ENCODE peak calls at places on chromosomes 16 and 17, in ten cellular contexts. One of them, this sample, is unnamed.

GRCh38 chr17:74877592-74878543 is 5.1 kb upstream of the FDXR start:
- DNase-seq in right cardiac atrium: no peak
- DNase-seq in naive thymus-derived CD4-positive, alpha-beta T cell: no peak
- DNase-seq in IMR-90: no peak
- DNase-seq in lung: no peak
- DNase-seq in AG04450: no peak
- DNase-seq in heart right ventricle: peak
- DNase-seq in A549: no peak
- DNase-seq in ascending aorta: no peak
- DNase-seq in PC-9: peak
- DNase-seq in this sample: no peak

GRCh38 chr17:19787733-19788357 is 39.7 kb upstream of the ALDH3A1 start:
- DNase-seq in right cardiac atrium: no peak
- DNase-seq in naive thymus-derived CD4-positive, alpha-beta T cell: no peak
- DNase-seq in IMR-90: peak
- DNase-seq in lung: no peak
- DNase-seq in AG04450: no peak
- DNase-seq in heart right ventricle: no peak
- DNase-seq in A549: no peak
- DNase-seq in ascending aorta: no peak
- DNase-seq in PC-9: no peak
- DNase-seq in this sample: no peak

GRCh38 chr16:86012221-86012620 is 113.3 kb downstream of the IRF8 start:
- DNase-seq in right cardiac atrium: no peak
- DNase-seq in naive thymus-derived CD4-positive, alpha-beta T cell: no peak
- DNase-seq in IMR-90: no peak
- DNase-seq in lung: no peak
- DNase-seq in AG04450: no peak
- DNase-seq in heart right ventricle: no peak
- DNase-seq in A549: no peak
- DNase-seq in ascending aorta: no peak
- DNase-seq in PC-9: no peak
- DNase-seq in this sample: no peak

GRCh38 chr17:6323626-6324356 is 111.1 kb downstream of the AIPL1 start:
- DNase-seq in right cardiac atrium: no peak
- DNase-seq in naive thymus-derived CD4-positive, alpha-beta T cell: no peak
- DNase-seq in IMR-90: no peak
- DNase-seq in lung: no peak
- DNase-seq in AG04450: no peak
- DNase-seq in heart right ventricle: peak
- DNase-seq in A549: no peak
- DNase-seq in ascending aorta: no peak
- DNase-seq in PC-9: no peak
- DNase-seq in this sample: no peak

GRCh38 chr17:18961634-18962493 is 9.9 kb downstream of the SLC5A10 start:
- DNase-seq in right cardiac atrium: peak
- DNase-seq in naive thymus-derived CD4-positive, alpha-beta T cell: no peak
- DNase-seq in IMR-90: peak
- DNase-seq in lung: no peak
- DNase-seq in AG04450: no peak
- DNase-seq in heart right ventricle: no peak
- DNase-seq in A549: peak
- DNase-seq in ascending aorta: no peak
- DNase-seq in PC-9: no peak
- DNase-seq in this sample: peak

GRCh38 chr17:59277031-59277430 is 54.4 kb upstream of the YPEL2 start:
- DNase-seq in right cardiac atrium: no peak
- DNase-seq in naive thymus-derived CD4-positive, alpha-beta T cell: no peak
- DNase-seq in IMR-90: no peak
- DNase-seq in lung: no peak
- DNase-seq in AG04450: no peak
- DNase-seq in heart right ventricle: no peak
- DNase-seq in A549: no peak
- DNase-seq in ascending aorta: no peak
- DNase-seq in PC-9: no peak
- DNase-seq in this sample: no peak

GRCh38 chr16:88912556-88912955 is 46.1 kb upstream of the PABPN1L start:
- DNase-seq in right cardiac atrium: no peak
- DNase-seq in naive thymus-derived CD4-positive, alpha-beta T cell: no peak
- DNase-seq in IMR-90: no peak
- DNase-seq in lung: no peak
- DNase-seq in AG04450: no peak
- DNase-seq in heart right ventricle: no peak
- DNase-seq in A549: no peak
- DNase-seq in ascending aorta: no peak
- DNase-seq in PC-9: no peak
- DNase-seq in this sample: no peak

GRCh38 chr17:82108038-82108998 is 10.3 kb upstream of the FASN start:
- DNase-seq in right cardiac atrium: peak
- DNase-seq in naive thymus-derived CD4-positive, alpha-beta T cell: no peak
- DNase-seq in IMR-90: peak
- DNase-seq in lung: no peak
- DNase-seq in AG04450: no peak
- DNase-seq in heart right ventricle: no peak
- DNase-seq in A549: no peak
- DNase-seq in ascending aorta: no peak
- DNase-seq in PC-9: no peak
- DNase-seq in this sample: no peak

GRCh38 chr17:2071421-2072281 is 16.7 kb downstream of the HIC1 start:
- DNase-seq in right cardiac atrium: peak
- DNase-seq in naive thymus-derived CD4-positive, alpha-beta T cell: no peak
- DNase-seq in IMR-90: peak
- DNase-seq in lung: no peak
- DNase-seq in AG04450: peak
- DNase-seq in heart right ventricle: no peak
- DNase-seq in A549: no peak
- DNase-seq in ascending aorta: no peak
- DNase-seq in PC-9: no peak
- DNase-seq in this sample: peak
- H3K27ac ChIP-seq in right cardiac atrium: peak
- H3K27ac ChIP-seq in naive thymus-derived CD4-positive, alpha-beta T cell: no peak
- H3K27ac ChIP-seq in IMR-90: peak
- H3K27ac ChIP-seq in lung: peak
- H3K27ac ChIP-seq in AG04450: peak
- H3K27ac ChIP-seq in heart right ventricle: peak
- H3K27ac ChIP-seq in A549: no peak
- H3K27ac ChIP-seq in ascending aorta: peak
- H3K27ac ChIP-seq in PC-9: no peak
- H3K27ac ChIP-seq in this sample: peak

GRCh38 chr16:3129137-3130131 is 5.4 kb upstream of the ZNF213 start:
- DNase-seq in right cardiac atrium: peak
- DNase-seq in naive thymus-derived CD4-positive, alpha-beta T cell: peak
- DNase-seq in IMR-90: peak
- DNase-seq in lung: peak
- DNase-seq in AG04450: peak
- DNase-seq in heart right ventricle: peak
- DNase-seq in A549: no peak
- DNase-seq in ascending aorta: no peak
- DNase-seq in PC-9: peak
- DNase-seq in this sample: peak
- H3K4me3 ChIP-seq in right cardiac atrium: peak
- H3K4me3 ChIP-seq in naive thymus-derived CD4-positive, alpha-beta T cell: peak
- H3K4me3 ChIP-seq in IMR-90: peak
- H3K4me3 ChIP-seq in lung: peak
- H3K4me3 ChIP-seq in AG04450: peak
- H3K4me3 ChIP-seq in heart right ventricle: peak
- H3K4me3 ChIP-seq in A549: peak
- H3K4me3 ChIP-seq in ascending aorta: peak
- H3K4me3 ChIP-seq in PC-9: no peak
- H3K4me3 ChIP-seq in this sample: peak

DNA sequence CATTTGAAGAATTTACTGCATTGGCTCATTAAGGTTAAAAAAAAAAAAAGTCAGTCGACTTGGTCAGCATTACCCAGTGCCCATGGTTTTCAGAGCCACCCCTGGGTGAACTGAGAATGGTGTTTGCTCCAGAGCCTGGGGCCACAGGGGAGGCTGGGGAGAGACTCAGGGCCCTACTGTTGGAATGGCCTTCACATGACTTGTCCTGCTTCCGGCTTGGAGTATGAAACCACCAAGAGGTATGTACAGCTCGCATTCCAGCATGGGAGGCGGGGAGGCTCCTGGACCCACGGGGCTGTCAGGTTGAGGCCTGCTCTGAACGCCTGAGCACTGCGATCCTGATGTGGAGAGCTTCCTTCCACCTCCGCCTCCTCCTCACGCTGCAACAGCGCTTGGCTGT is 36.8 kb downstream of the MSI2 start:
- DNase-seq in right cardiac atrium: no peak
- DNase-seq in naive thymus-derived CD4-positive, alpha-beta T cell: no peak
- DNase-seq in IMR-90: no peak
- DNase-seq in lung: no peak
- DNase-seq in AG04450: no peak
- DNase-seq in heart right ventricle: no peak
- DNase-seq in A549: no peak
- DNase-seq in ascending aorta: no peak
- DNase-seq in PC-9: peak
- DNase-seq in this sample: peak
- H3K27ac ChIP-seq in right cardiac atrium: no peak
- H3K27ac ChIP-seq in naive thymus-derived CD4-positive, alpha-beta T cell: no peak
- H3K27ac ChIP-seq in IMR-90: no peak
- H3K27ac ChIP-seq in lung: no peak
- H3K27ac ChIP-seq in AG04450: no peak
- H3K27ac ChIP-seq in heart right ventricle: no peak
- H3K27ac ChIP-seq in A549: no peak
- H3K27ac ChIP-seq in ascending aorta: no peak
- H3K27ac ChIP-seq in PC-9: no peak
- H3K27ac ChIP-seq in this sample: no peak

GRCh38 chr16:67946128-67946569 is 2.2 kb upstream of the LCAT start:
- DNase-seq in right cardiac atrium: no peak
- DNase-seq in naive thymus-derived CD4-positive, alpha-beta T cell: no peak
- DNase-seq in IMR-90: no peak
- DNase-seq in lung: no peak
- DNase-seq in AG04450: no peak
- DNase-seq in heart right ventricle: no peak
- DNase-seq in A549: no peak
- DNase-seq in ascending aorta: no peak
- DNase-seq in PC-9: no peak
- DNase-seq in this sample: no peak
- H3K4me3 ChIP-seq in right cardiac atrium: no peak
- H3K4me3 ChIP-seq in naive thymus-derived CD4-positive, alpha-beta T cell: no peak
- H3K4me3 ChIP-seq in IMR-90: no peak
- H3K4me3 ChIP-seq in lung: no peak
- H3K4me3 ChIP-seq in AG04450: no peak
- H3K4me3 ChIP-seq in heart right ventricle: no peak
- H3K4me3 ChIP-seq in A549: no peak
- H3K4me3 ChIP-seq in ascending aorta: no peak
- H3K4me3 ChIP-seq in PC-9: no peak
- H3K4me3 ChIP-seq in this sample: no peak

DNA sequence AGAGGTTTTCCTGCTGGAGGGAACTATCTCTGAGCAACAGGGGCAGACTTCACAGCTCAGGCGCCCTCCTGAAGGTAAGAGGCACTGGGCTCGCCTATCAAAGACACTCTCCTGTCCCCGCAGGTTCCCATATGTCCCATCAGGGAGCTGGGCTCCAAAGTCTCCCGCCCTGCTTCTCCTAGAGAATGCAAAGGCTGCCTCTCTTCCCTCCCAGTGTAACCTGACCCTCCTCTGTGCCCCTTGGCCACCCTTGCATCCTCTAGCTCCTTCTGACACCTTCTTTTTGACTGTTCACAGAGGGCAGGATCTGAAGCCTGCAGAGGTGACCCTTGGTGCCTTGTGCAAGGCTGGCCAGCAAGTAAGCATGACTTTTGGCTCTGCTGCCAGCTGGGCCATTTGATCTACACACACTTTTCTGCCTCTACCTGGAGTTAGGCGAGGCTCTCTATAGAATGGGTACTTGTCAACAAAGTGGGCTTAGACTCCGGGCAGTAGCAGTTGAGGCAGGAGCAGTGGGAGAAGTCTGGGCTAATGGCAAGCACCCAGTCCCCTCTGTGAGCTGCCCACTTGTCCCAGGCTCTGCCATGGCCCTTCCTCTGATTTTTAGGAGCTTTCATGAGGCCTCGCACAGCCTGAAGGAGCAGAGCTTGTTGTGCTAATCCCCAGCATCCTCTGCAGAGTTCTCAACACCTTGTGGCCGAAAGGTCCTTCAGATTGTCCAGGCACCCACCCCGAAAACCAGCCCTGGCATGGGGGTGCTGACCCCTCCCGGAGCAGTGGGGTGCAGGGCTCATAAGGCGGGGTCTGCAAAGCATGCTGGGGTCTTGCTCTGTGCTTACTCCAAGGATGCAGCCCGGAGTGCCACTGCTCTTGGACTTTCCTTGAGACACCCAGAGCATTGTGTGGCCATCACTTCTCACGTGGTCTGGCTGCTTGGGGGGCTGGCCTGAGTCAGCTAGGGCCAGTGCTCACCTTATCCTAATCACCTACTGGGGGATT is 122.9 kb downstream of the METRNL start:
- DNase-seq in right cardiac atrium: peak
- DNase-seq in naive thymus-derived CD4-positive, alpha-beta T cell: peak
- DNase-seq in IMR-90: no peak
- DNase-seq in lung: no peak
- DNase-seq in AG04450: no peak
- DNase-seq in heart right ventricle: peak
- DNase-seq in A549: no peak
- DNase-seq in ascending aorta: peak
- DNase-seq in PC-9: no peak
- DNase-seq in this sample: no peak
- H3K27ac ChIP-seq in right cardiac atrium: no peak
- H3K27ac ChIP-seq in naive thymus-derived CD4-positive, alpha-beta T cell: no peak
- H3K27ac ChIP-seq in IMR-90: peak
- H3K27ac ChIP-seq in lung: peak
- H3K27ac ChIP-seq in AG04450: peak
- H3K27ac ChIP-seq in heart right ventricle: peak
- H3K27ac ChIP-seq in A549: no peak
- H3K27ac ChIP-seq in ascending aorta: peak
- H3K27ac ChIP-seq in PC-9: no peak
- H3K27ac ChIP-seq in this sample: peak

DNA sequence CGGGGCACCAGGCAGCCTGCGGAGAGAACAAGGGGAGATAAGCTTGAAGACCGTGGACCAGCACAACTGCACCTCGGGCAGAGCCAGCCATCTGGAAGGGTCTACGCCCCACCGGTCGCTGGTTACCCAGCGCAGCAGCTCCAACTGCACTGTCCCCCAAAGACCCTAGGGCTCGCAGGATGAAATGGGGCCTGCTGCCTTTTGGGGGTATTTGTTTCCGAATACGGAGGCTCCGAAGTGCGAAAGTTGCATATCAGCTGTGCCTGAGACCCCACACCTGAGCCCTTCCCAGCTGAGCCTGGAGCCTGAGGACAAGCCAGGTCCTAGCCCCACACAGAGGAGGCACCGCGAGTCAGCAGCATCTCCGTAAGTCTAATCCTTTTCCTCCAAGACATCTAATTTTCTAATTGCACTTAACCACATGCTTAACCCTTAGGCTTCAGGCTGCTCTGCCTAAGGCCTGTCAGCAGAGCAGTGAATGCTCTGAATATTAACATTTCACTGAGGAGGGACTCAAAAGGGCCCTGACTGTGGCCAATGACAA is 4.0 kb downstream of the KIFC3 start:
- DNase-seq in right cardiac atrium: no peak
- DNase-seq in naive thymus-derived CD4-positive, alpha-beta T cell: no peak
- DNase-seq in IMR-90: no peak
- DNase-seq in lung: no peak
- DNase-seq in AG04450: no peak
- DNase-seq in heart right ventricle: no peak
- DNase-seq in A549: no peak
- DNase-seq in ascending aorta: no peak
- DNase-seq in PC-9: no peak
- DNase-seq in this sample: no peak
- H3K4me3 ChIP-seq in right cardiac atrium: no peak
- H3K4me3 ChIP-seq in naive thymus-derived CD4-positive, alpha-beta T cell: no peak
- H3K4me3 ChIP-seq in IMR-90: no peak
- H3K4me3 ChIP-seq in lung: no peak
- H3K4me3 ChIP-seq in AG04450: no peak
- H3K4me3 ChIP-seq in heart right ventricle: peak
- H3K4me3 ChIP-seq in A549: peak
- H3K4me3 ChIP-seq in ascending aorta: no peak
- H3K4me3 ChIP-seq in PC-9: peak
- H3K4me3 ChIP-seq in this sample: no peak

GRCh38 chr17:8807070-8807550 is 7.9 kb upstream of the MFSD6L start:
- DNase-seq in right cardiac atrium: no peak
- DNase-seq in naive thymus-derived CD4-positive, alpha-beta T cell: no peak
- DNase-seq in IMR-90: no peak
- DNase-seq in lung: no peak
- DNase-seq in AG04450: no peak
- DNase-seq in heart right ventricle: no peak
- DNase-seq in A549: no peak
- DNase-seq in ascending aorta: no peak
- DNase-seq in PC-9: no peak
- DNase-seq in this sample: no peak
- H3K27ac ChIP-seq in right cardiac atrium: no peak
- H3K27ac ChIP-seq in naive thymus-derived CD4-positive, alpha-beta T cell: no peak
- H3K27ac ChIP-seq in IMR-90: no peak
- H3K27ac ChIP-seq in lung: no peak
- H3K27ac ChIP-seq in AG04450: no peak
- H3K27ac ChIP-seq in heart right ventricle: peak
- H3K27ac ChIP-seq in A549: no peak
- H3K27ac ChIP-seq in ascending aorta: no peak
- H3K27ac ChIP-seq in PC-9: no peak
- H3K27ac ChIP-seq in this sample: no peak

This sample was measured in brain microvascular endothelial cell.